ENCODE peak calls at places on chromosome 1, in eight cellular contexts. R is aorta, X is Panc1, Z is fibroblast of the aortic adventitia, A is GM23248, J is astrocyte of the cerebellum, K is mammary epithelial cell, V is BE2C. U is an unnamed sample.

GRCh38 chr1:77126309-77126708 is 92.9 kb downstream of the PIGK start:
- DNase-seq in R (no peak), X (peak), Z (peak), A (peak), J (peak), K (peak), V (peak), U (no peak)

GRCh38 chr1:112444269-112444668 is 48.3 kb downstream of the CTTNBP2NL start:
- DNase-seq in R (no peak), X (no peak), Z (peak), A (peak), J (no peak), K (peak), V (no peak), U (no peak)

GRCh38 chr1:53593758-53594380 is 134.7 kb downstream of the DMRTB1 start:
- DNase-seq in R (peak), X (no peak), Z (no peak), A (no peak), J (no peak), K (no peak), V (no peak), U (no peak)

GRCh38 chr1:240644732-240645131 is 32.8 kb upstream of the GREM2 start:
- DNase-seq in R (no peak), X (no peak), Z (peak), A (peak), J (no peak), K (no peak), V (no peak), U (no peak)

GRCh38 chr1:11825131-11825530 is 19.1 kb downstream of the CLCN6 start:
- DNase-seq in R (no peak), X (no peak), Z (no peak), A (no peak), J (no peak), K (no peak), V (no peak), U (no peak)

GRCh38 chr1:17922833-17923232 is 167.7 kb downstream of the ACTL8 start:
- DNase-seq in R (no peak), X (no peak), Z (peak), A (peak), J (no peak), K (peak), V (peak), U (peak)

GRCh38 chr1:53076165-53076564 is 14.2 kb downstream of the PODN start:
- DNase-seq in R (peak), X (no peak), Z (no peak), A (no peak), J (no peak), K (no peak), V (no peak), U (no peak)

GRCh38 chr1:146012703-146013565 is 8.6 kb downstream of the HJV start:
- DNase-seq in R (no peak), X (peak), Z (peak), A (peak), J (peak), K (peak), V (peak), U (no peak)

GRCh38 chr1:208264469-208265126 is 20.4 kb upstream of the PLXNA2 start:
- DNase-seq in R (no peak), X (no peak), Z (peak), A (no peak), J (no peak), K (no peak), V (no peak), U (peak)

GRCh38 chr1:230066466-230067404 is at the start of gene GALNT2:
- DNase-seq in R (peak), X (no peak), Z (peak), A (peak), J (peak), K (peak), V (peak), U (peak)

GRCh38 chr1:53508991-53509663 is 49.9 kb downstream of the DMRTB1 start:
- DNase-seq in R (no peak), X (no peak), Z (peak), A (peak), J (no peak), K (no peak), V (no peak), U (no peak)

GRCh38 chr1:58764294-58764978 is 19.4 kb downstream of the JUN start:
- DNase-seq in R (no peak), X (no peak), Z (peak), A (peak), J (no peak), K (peak), V (no peak), U (no peak)

GRCh38 chr1:210151063-210151672 is 81.4 kb upstream of the SERTAD4 start:
- DNase-seq in R (no peak), X (no peak), Z (no peak), A (no peak), J (no peak), K (no peak), V (no peak), U (no peak)

GRCh38 chr1:31811605-31812004 is 4.2 kb downstream of the SPOCD1 start:
- DNase-seq in R (no peak), X (no peak), Z (peak), A (peak), J (no peak), K (no peak), V (peak), U (no peak)

GRCh38 chr1:13830616-13831280 is 130.8 kb downstream of the PRDM2 start:
- DNase-seq in R (no peak), X (no peak), Z (no peak), A (no peak), J (no peak), K (no peak), V (no peak), U (peak)

GRCh38 chr1:41423511-41424191 is 60.8 kb downstream of the EDN2 start:
- DNase-seq in R (peak), X (no peak), Z (no peak), A (no peak), J (no peak), K (no peak), V (peak), U (peak)

DNA sequence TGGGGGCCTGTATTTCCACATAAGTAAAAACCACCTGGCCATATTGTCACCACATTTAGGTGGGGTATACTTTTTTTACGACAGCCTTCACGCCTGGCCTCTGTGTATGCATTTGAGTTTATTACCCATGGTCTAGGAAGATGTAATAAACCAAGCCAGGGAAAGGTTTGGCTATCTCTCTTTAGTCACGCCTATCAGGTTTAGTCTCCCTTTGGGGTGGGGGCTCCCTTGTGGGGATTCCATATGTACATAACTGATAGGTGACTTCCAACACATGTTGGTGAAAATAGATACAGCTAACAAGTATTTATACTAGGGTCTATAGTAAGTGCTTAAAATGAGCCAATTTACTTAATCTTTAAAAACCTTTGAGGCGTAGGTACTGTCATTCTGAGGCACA is 4.2 kb downstream of the YBX1 start:
- DNase-seq in R (no peak), X (no peak), Z (no peak), A (no peak), J (no peak), K (no peak), V (no peak), U (no peak)
- H3K4me3 ChIP-seq in R (no peak), X (peak), Z (no peak), A (peak), J (no peak), K (no peak), V (no peak), U (no peak)

DNA sequence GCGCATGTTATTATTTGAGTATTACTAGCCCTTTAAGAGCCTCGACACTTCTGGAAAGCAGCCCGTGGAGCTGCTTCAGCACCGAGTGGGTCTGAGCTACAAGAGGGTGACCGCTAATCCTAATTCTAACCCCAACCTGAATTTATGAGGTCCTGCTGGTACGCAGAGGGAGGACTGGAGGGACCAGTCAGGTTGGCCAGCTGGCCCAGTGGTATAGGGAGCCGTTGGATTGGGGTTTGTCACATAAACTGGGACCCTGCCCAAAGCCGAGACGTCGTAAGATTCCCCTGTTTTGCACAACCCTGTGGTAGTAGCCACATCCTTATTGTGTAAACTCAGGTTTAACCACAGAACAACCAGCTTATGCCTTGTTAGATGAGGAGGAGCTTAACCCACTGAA is 60.8 kb upstream of the F3 start:
- DNase-seq in R (no peak), X (no peak), Z (no peak), A (peak), J (peak), K (peak), V (no peak), U (peak)
- H3K4me3 ChIP-seq in R (no peak), X (no peak), Z (no peak), A (no peak), J (no peak), K (no peak), V (no peak), U (no peak)

DNA sequence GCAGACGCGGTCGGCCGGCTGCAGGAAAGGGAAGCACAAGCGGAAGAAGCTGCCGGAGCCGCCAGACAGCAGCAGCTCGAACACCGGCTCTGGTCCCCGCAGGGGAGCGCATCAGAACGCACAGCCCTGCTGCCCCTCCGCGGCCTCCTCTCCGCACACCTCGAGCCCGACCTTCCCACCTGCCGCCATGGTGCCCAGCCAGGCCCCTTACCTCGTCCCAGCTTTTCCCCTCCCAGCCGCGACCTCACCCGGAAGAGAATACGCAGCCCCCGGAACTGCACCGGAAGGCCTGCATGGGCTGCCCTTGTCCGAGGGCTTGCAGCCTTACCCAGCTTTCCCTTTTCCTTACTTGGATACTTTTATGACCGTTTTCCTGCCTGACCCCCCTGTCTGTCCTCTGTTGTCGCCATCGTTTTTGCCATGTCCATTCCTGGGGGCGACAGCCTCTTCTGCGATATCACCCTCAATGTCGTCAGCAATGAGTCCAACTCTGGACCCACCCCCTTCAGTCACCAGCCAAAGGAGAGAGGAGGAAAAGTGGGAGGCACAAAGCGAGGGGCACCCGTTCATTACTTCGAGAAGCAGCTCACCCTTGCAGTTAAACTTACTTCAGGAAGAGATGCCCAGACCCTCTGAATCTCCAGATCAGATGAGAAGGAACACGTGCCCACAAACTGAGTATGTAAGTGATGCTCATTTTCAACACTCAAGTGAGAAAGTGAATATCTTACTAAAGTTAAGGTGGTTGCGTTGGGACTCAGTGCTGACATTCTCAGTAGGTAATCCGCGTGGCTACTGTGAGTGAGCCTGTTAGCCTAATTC is 25.5 kb downstream of the UTS2 start:
- DNase-seq in R (no peak), X (no peak), Z (no peak), A (no peak), J (no peak), K (no peak), V (no peak), U (no peak)
- H3K4me3 ChIP-seq in R (no peak), X (no peak), Z (peak), A (no peak), J (peak), K (no peak), V (no peak), U (peak)

GRCh38 chr1:61435226-61435625 is 289.7 kb downstream of the TM2D1 start:
- DNase-seq in R (no peak), X (no peak), Z (no peak), A (no peak), J (no peak), K (no peak), V (no peak), U (no peak)
- H3K4me3 ChIP-seq in R (no peak), X (no peak), Z (no peak), A (no peak), J (no peak), K (no peak), V (no peak), U (no peak)

GRCh38 chr1:6915999-6916565 is 130.8 kb downstream of the CAMTA1 start:
- DNase-seq in R (no peak), X (no peak), Z (no peak), A (no peak), J (no peak), K (no peak), V (no peak), U (no peak)

GRCh38 chr1:6918286-6918907 is 133.1 kb downstream of the CAMTA1 start:
- DNase-seq in R (no peak), X (no peak), Z (peak), A (peak), J (no peak), K (peak), V (no peak), U (peak)

GRCh38 chr1:6914646-6915178 is 129.5 kb downstream of the CAMTA1 start:
- DNase-seq in R (no peak), X (no peak), Z (no peak), A (no peak), J (no peak), K (no peak), V (no peak), U (no peak)

GRCh38 chr1:6918908-6919511 is 133.8 kb downstream of the CAMTA1 start:
- DNase-seq in R (no peak), X (no peak), Z (no peak), A (no peak), J (no peak), K (peak), V (no peak), U (no peak)

GRCh38 chr1:6917067-6917466 is 131.8 kb downstream of the CAMTA1 start:
- DNase-seq in R (no peak), X (no peak), Z (no peak), A (no peak), J (no peak), K (no peak), V (no peak), U (no peak)
- H3K4me3 ChIP-seq in R (no peak), X (no peak), Z (no peak), A (no peak), J (no peak), K (no peak), V (no peak), U (no peak)